ENCODE peak calls at places on chromosomes 4 and X, in seven cellular contexts. V is colonic mucosa, Y is neural progenitor cell, K is left ventricle myocardium inferior, M is spleen, F is heart left ventricle, B is esophagus squamous epithelium. R is an unnamed sample. For H3K27me3 and H3K9me3, the result is how much of the 10 kb centered on the place peaks cover.

GRCh38 chrX:153764786-153765137 is 713 bp downstream of the PLXNB3 start:
- DNase-seq in V (no peak), Y (no peak), K (no peak), M (peak), F (no peak), B (no peak), R (no peak)

GRCh38 chrX:134718329-134719317 is 60.4 kb upstream of the PLAC1 start:
- DNase-seq in V (no peak), Y (no peak), K (no peak), M (no peak), F (peak), B (no peak), R (no peak)

GRCh38 chrX:23952984-23953907 is 45.4 kb downstream of the CXorf58 start:
- DNase-seq in V (no peak), Y (peak), K (no peak), M (no peak), F (no peak), B (no peak), R (no peak)

GRCh38 chr4:107592518-107592917 is 127.5 kb downstream of the PAPSS1 start:
- DNase-seq in V (no peak), Y (no peak), K (no peak), M (no peak), F (no peak), B (no peak), R (no peak)

GRCh38 chrX:153061732-153062131 is 5.5 kb downstream of the PNMA3 start:
- DNase-seq in V (no peak), Y (no peak), K (no peak), M (no peak), F (no peak), B (no peak), R (no peak)

GRCh38 chrX:138754861-138755260 is 43.3 kb upstream of the FGF13 start:
- DNase-seq in V (no peak), Y (no peak), K (no peak), M (no peak), F (no peak), B (no peak), R (no peak)

GRCh38 chr4:85431881-85432280 is 43.1 kb upstream of the ARHGAP24 start:
- DNase-seq in V (no peak), Y (no peak), K (no peak), M (no peak), F (no peak), B (no peak), R (no peak)

GRCh38 chr4:147994076-147994475 is 262.2 kb downstream of the ARHGAP10 start:
- DNase-seq in V (no peak), Y (no peak), K (no peak), M (no peak), F (no peak), B (no peak), R (no peak)

GRCh38 chr4:123577507-123577906 is 180.9 kb downstream of the SPRY1 start:
- DNase-seq in V (no peak), Y (no peak), K (no peak), M (no peak), F (no peak), B (no peak), R (no peak)

GRCh38 chrX:9272166-9272565 is 192.7 kb upstream of the TBL1X start:
- DNase-seq in V (no peak), Y (no peak), K (no peak), M (no peak), F (no peak), B (no peak), R (no peak)

GRCh38 chrX:53682885-53683555 is 3.5 kb downstream of the HUWE1 start:
- DNase-seq in V (no peak), Y (peak), K (no peak), M (no peak), F (peak), B (no peak), R (peak)

GRCh38 chrX:126065901-126066660 is 100.0 kb downstream of the DCAF12L2 start:
- DNase-seq in V (no peak), Y (no peak), K (no peak), M (no peak), F (no peak), B (no peak), R (no peak)

GRCh38 chr4:4474496-4474895 is 67.4 kb downstream of the STX18 start:
- DNase-seq in V (no peak), Y (no peak), K (no peak), M (no peak), F (no peak), B (no peak), R (no peak)

GRCh38 chrX:123876177-123876576 is 16.3 kb downstream of the XIAP start:
- DNase-seq in V (no peak), Y (no peak), K (no peak), M (no peak), F (no peak), B (no peak), R (no peak)

GRCh38 chr4:1713003-1713397 is 881 bp upstream of the SLBP start:
- DNase-seq in V (no peak), Y (no peak), K (no peak), M (no peak), F (no peak), B (no peak), R (no peak)

GRCh38 chr4:73053974-73054480 is 15.5 kb downstream of the COX18 start:
- DNase-seq in V (no peak), Y (no peak), K (no peak), M (no peak), F (no peak), B (no peak), R (no peak)

GRCh38 chrX:16138108-16138427 is 14.7 kb downstream of the GRPR start:
- DNase-seq in V (no peak), Y (peak), K (no peak), M (no peak), F (no peak), B (no peak), R (no peak)

GRCh38 chr4:172995161-172995560 is 173.4 kb upstream of the GALNT7 start:
- DNase-seq in V (no peak), Y (no peak), K (no peak), M (no peak), F (no peak), B (no peak), R (no peak)

GRCh38 chrX:79524642-79525041 is 157.5 kb upstream of the ITM2A start:
- DNase-seq in V (peak), Y (peak), K (no peak), M (no peak), F (no peak), B (no peak), R (no peak)

GRCh38 chrX:11474021-11474420 is 180.8 kb downstream of the AMELX start:
- DNase-seq in V (no peak), Y (no peak), K (no peak), M (no peak), F (no peak), B (no peak), R (no peak)

GRCh38 chrX:16022580-16023170 is 100.7 kb upstream of the GRPR start:
- DNase-seq in V (no peak), Y (no peak), K (no peak), M (no peak), F (no peak), B (no peak), R (no peak)

DNA sequence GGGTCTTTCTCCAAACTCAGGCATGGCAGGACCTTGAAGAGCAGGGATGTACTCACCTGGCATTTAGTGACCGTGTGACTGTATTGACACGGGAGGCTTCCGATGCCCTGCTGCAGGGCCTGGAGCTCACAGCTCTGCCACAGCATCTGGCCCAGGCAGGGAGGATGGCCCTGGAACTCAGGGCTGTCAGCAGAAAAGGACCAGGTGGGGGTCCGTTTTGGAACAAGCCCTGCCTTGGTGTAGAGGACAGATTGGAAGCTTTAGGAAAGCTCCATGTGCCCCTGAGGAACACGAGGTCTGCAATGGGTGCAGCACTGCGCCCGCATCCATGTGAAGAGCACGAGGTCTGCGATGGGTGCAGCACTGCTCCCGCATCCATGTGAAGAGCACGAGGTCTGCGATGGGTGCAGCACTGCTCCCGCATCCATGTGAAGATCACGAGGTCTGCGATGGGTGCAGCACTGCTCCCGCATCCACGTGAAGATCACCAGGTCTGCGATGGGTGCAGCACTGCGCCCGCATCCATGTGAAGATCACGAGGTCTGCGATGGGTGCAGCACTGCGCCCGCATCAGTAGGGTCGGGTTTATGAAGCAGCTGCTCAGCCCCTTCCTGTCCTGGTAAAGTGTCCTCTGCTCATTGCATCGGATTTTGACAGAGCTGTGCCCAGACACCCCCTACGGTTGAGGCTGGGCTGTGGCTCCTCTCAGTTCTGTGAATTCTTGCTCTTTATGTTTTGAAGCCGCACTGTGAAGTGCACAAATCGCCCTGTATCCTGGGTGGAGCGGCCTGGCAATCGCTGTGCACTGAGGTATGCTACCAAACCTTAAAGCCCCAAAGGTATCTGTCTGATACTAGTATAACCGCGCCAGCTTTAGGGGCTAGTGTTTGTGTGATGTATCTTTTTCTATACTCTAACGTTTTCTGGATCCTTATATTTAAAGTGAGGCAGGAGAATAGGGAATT is 98.5 kb downstream of the CPZ start:
- DNase-seq in V (no peak), Y (no peak), K (no peak), M (peak), F (no peak), B (no peak), R (no peak)
- H3K27me3 ChIP-seq in V (under half), Y (half or more), K (half or more), M (under half), F (under half), B (under half), R (under half)

DNA sequence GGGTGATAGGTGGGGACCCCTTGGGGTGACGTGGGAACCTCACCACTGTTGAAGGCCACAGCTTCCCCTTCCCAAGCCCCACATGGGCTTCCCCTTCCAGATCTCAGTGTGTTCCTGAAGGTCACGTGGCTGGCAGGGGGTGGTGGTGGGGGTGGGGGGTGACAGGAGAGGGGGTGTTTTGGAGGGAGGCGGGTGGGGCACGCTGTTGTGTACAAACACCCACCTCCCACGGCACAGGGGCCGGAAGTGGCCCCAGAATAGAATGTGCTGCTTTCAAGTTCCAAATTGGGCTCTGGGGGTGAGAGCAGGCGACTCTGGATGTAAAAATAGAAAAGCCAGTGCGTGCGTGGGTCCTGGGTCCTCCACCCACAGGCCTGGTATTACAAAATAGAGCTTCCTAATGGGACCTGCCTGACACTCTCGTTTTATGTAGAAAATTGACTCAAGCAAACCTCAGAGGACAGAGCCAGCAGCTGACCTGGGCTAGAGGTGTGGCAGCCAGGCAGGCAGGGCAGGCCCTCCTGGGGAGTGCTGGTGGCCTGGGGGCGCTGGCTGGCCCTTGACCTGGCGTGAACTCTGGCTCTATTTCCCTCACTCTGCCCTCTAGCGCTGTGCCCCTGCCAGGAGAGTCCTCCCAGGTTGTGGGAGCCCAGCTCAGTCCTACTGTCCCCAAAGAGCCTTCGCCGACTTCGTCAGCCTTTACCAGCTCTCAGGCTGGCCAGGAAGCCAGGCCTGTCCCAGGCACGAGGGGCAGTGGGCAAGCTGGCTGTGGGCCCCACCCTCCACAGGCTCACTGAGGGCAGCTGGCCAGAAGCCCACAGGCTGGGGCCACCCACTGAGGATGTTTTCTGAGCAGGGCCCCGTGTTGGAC is 5.4 kb upstream of the SH3BP2 start:
- DNase-seq in V (peak), Y (no peak), K (no peak), M (peak), F (peak), B (no peak), R (peak)
- TF ChIP-seq CTCF in V (no peak), Y (no peak), K (peak), M (no peak), F (peak), B (no peak), R (no peak)

GRCh38 chr4:13539721-13540445 is 4.4 kb downstream of the NKX3-2 start:
- DNase-seq in V (no peak), Y (no peak), K (no peak), M (no peak), F (no peak), B (no peak), R (peak)
- H3K9me3 ChIP-seq in V (under half), Y (under half), K (under half), M (under half), F (under half), B (under half), R (under half)

GRCh38 chr4:9893329-9894108 is 112.1 kb downstream of the DRD5 start:
- DNase-seq in V (no peak), Y (no peak), K (no peak), M (no peak), F (no peak), B (no peak), R (no peak)
- H3K27me3 ChIP-seq in V (under half), Y (under half), K (under half), M (under half), F (under half), B (under half), R (under half)